ENCODE peak calls at places on chromosomes 2 and 18, in ten cellular contexts. I is DND-41, Q is endothelial cell of umbilical vein, Z is left ventricle myocardium inferior, O is adrenal gland, E is prostate gland, D is heart right ventricle, P is HCT116, J is hepatocyte, T is tibial artery. A is an unnamed sample.

GRCh38 chr2:120253021-120253882 is 600 bp downstream of the RALB start:
- DNase-seq in T (peak; percentile 86), J (peak; percentile 89), Z (peak; percentile 88), I (peak; percentile 63), Q (peak; percentile 66), E (peak; percentile 62), P (no peak), O (peak; percentile 86), D (peak; percentile 85), A (peak; percentile 89)

GRCh38 chr2:11949732-11950503 is 203.5 kb downstream of the LPIN1 start:
- DNase-seq in Z (no peak), J (no peak), Q (no peak), T (no peak), O (no peak), I (no peak), D (no peak), E (no peak), P (no peak), A (no peak)

GRCh38 chr18:79915161-79916127 is 36.0 kb downstream of the SLC66A2 start:
- DNase-seq in D (no peak), Q (no peak), Z (no peak), I (no peak), T (peak; percentile 12), P (no peak), O (no peak), E (no peak), J (peak; percentile 2), A (peak; percentile 25)

GRCh38 chr2:49332415-49332814 is 178.1 kb upstream of the FSHR start:
- DNase-seq in O (no peak), T (no peak), Z (no peak), J (no peak), E (no peak), I (no peak), P (no peak), Q (no peak), D (no peak), A (no peak)

GRCh38 chr2:13014783-13015182 is 298.0 kb downstream of the TRIB2 start:
- DNase-seq in J (no peak), T (no peak), I (no peak), Q (no peak), P (no peak), O (no peak), Z (no peak), D (no peak), E (no peak), A (no peak)

GRCh38 chr18:12885500-12885899 is 1.5 kb upstream of the PTPN2 start:
- DNase-seq in I (no peak), D (no peak), E (no peak), T (no peak), P (no peak), O (no peak), J (no peak), Z (no peak), Q (no peak), A (no peak)

GRCh38 chr2:73611193-73611592 is 31.0 kb downstream of the NAT8 start:
- DNase-seq in Z (no peak), D (no peak), Q (no peak), I (no peak), T (no peak), E (no peak), J (no peak), O (no peak), P (no peak), A (no peak)

GRCh38 chr2:78109272-78109671 is 587.1 kb upstream of the LRRTM4 start:
- DNase-seq in Q (no peak), E (no peak), O (peak; percentile 6), Z (no peak), J (no peak), I (no peak), P (no peak), T (no peak), D (no peak), A (no peak)

GRCh38 chr2:66541646-66542045 is 106.7 kb downstream of the MEIS1 start:
- DNase-seq in Q (no peak), I (no peak), P (no peak), D (no peak), T (no peak), J (no peak), Z (no peak), E (no peak), O (no peak), A (no peak)

GRCh38 chr2:109293663-109294062 is 164.7 kb downstream of the SH3RF3 start:
- DNase-seq in O (no peak), I (no peak), J (no peak), Q (no peak), D (no peak), P (no peak), Z (no peak), T (no peak), E (no peak), A (no peak)

GRCh38 chr18:3998698-3999333 is 456.3 kb downstream of the DLGAP1 start:
- DNase-seq in J (peak; percentile 60), O (peak; percentile 75), Q (peak; percentile 61), E (no peak), T (no peak), D (no peak), Z (no peak), I (no peak), P (peak; percentile 43), A (no peak)

GRCh38 chr2:35463805-35464596 is 891.6 kb upstream of the CRIM1 start:
- DNase-seq in Z (no peak), Q (no peak), J (no peak), D (no peak), T (no peak), P (no peak), I (no peak), E (no peak), O (no peak), A (no peak)

GRCh38 chr2:142008135-142008744 is 122.6 kb downstream of the LRP1B start:
- DNase-seq in I (no peak), Z (no peak), P (no peak), D (no peak), E (no peak), T (no peak), Q (no peak), O (no peak), J (peak; percentile 4), A (no peak)

DNA sequence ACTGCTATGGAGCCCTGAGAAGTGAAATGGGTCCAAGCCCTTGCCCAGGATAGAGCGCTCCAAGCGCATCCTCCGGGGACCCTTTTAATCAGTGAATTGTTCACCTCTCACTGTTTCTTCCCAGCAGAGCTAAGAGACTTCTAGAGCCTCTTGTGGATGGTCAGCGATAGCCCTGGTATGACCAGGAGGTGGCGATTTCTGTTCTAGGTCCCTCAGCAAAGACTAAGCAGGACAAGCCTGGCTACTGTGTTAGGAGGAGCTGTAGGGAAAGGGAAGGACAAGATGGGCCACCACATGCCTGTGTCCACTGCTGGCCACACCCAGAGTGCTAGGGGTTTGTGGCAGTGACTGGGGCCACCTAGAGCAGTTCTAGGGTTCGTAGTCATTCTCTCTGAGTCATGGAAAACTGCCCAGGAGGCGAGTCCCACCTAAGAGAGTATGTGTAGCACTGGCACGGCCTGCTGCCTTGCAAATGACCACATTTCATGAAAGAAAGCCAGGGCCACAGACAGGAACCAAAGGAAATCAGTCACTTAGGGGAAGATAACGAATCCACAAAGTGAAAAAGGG is 179.4 kb downstream of the ALPK2 start:
- DNase-seq in T (no peak), P (no peak), Z (no peak), J (no peak), I (no peak), E (no peak), O (no peak), D (no peak), Q (no peak), A (no peak)
- H3K4me1 ChIP-seq in T (no peaks in the 10 kb centered on the region), P (no peaks in the 10 kb centered on the region), Z (peaks cover 8% of the 10 kb centered on the region), J (peaks cover 25% of the 10 kb centered on the region), I (no peaks in the 10 kb centered on the region), E (no peaks in the 10 kb centered on the region), O (no peaks in the 10 kb centered on the region), D (no peaks in the 10 kb centered on the region), Q (no peaks in the 10 kb centered on the region), A (no peaks in the 10 kb centered on the region)

GRCh38 chr2:16203691-16204090 is 263.3 kb downstream of the MYCN start:
- DNase-seq in O (no peak), Z (no peak), J (no peak), D (no peak), T (no peak), Q (no peak), P (no peak), E (no peak), I (no peak), A (no peak)

GRCh38 chr2:16203069-16203468 is 262.7 kb downstream of the MYCN start:
- DNase-seq in I (no peak), J (no peak), Z (no peak), O (no peak), T (no peak), D (no peak), P (no peak), E (no peak), Q (no peak), A (no peak)

GRCh38 chr2:16204251-16204650 is 263.9 kb downstream of the MYCN start:
- DNase-seq in I (no peak), Q (no peak), Z (no peak), P (no peak), E (no peak), D (no peak), J (no peak), T (no peak), O (no peak), A (no peak)

GRCh38 chr2:16201876-16202642 is 261.7 kb downstream of the MYCN start:
- DNase-seq in Z (no peak), O (no peak), E (peak; percentile 12), P (no peak), J (no peak), Q (no peak), I (no peak), T (no peak), D (no peak), A (no peak)

DNA sequence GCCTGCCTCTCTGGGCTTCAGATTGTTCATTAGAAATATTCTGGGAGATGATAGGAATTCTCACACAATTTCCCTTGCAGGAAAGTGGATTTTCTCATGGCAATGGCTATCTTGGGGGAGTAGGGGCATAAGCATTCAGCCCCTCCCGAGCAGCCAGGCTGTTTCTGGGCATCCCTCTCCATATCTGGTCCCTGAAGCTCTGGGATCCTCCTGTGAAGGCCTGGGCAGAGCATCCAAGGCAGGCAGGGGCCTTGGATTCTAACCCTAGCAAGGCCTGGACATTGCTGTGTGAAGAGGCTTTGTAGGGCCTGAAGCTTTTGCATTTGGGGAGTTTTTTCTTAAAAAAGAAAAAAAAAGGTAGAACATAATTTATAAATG is 262.3 kb downstream of the MYCN start:
- DNase-seq in P (no peak), I (no peak), Q (no peak), Z (no peak), J (no peak), O (no peak), E (no peak), T (no peak), D (no peak), A (no peak)
- H3K27ac ChIP-seq in P (no peak overlapping the region), I (no peak overlapping the region), Q (no peak overlapping the region), Z (no peak overlapping the region), J (no peak overlapping the region), O (no peak overlapping the region), E (no peak overlapping the region), T (no peak overlapping the region), D (no peak overlapping the region), A (no peak overlapping the region)

GRCh38 chr2:51710222-51710621 is 678.3 kb upstream of the NRXN1 start:
- DNase-seq in T (no peak), Z (no peak), J (peak; percentile 5), O (no peak), D (no peak), I (no peak), Q (no peak), E (no peak), P (peak; percentile 12), A (no peak)
- TF ChIP-seq CTCF in T (no peak), Z (no peak), J (peak; percentile 19), O (no peak), D (no peak), I (peak; percentile 45), Q (no peak), E (no peak), P (no peak), A (no peak)

GRCh38 chr2:62056341-62056740 is 139.6 kb upstream of the B3GNT2 start:
- DNase-seq in O (no peak), D (no peak), J (no peak), P (no peak), Z (no peak), E (no peak), I (no peak), Q (no peak), T (no peak), A (no peak)
- H3K4me1 ChIP-seq in O (no peaks in the 10 kb centered on the region), D (no peaks in the 10 kb centered on the region), J (no peaks in the 10 kb centered on the region), P (no peaks in the 10 kb centered on the region), Z (peaks cover 23% of the 10 kb centered on the region), E (no peaks in the 10 kb centered on the region), I (no peaks in the 10 kb centered on the region), Q (no peaks in the 10 kb centered on the region), T (no peaks in the 10 kb centered on the region), A (no peaks in the 10 kb centered on the region)

A was measured in lung.